ENCODE peak calls at places on chromosomes 16 and 17, in four cellular contexts. R, S, E and F are unnamed samples.

GRCh38 chr17:66347661-66348604 is 45.5 kb downstream of the PRKCA start:
- DNase-seq in R (peak; percentile 35), S (peak; percentile 57), E (no peak), F (peak; percentile 42)

GRCh38 chr17:41773190-41773588 is 13.3 kb downstream of the JUP start:
- DNase-seq in R (peak; percentile 91), S (peak; percentile 90), E (peak; percentile 87), F (peak; percentile 63)

GRCh38 chr16:15636392-15636873 is 6.5 kb downstream of the MARF1 start:
- DNase-seq in R (no peak), S (no peak), E (no peak), F (no peak)

GRCh38 chr17:67546578-67547527 is 169.8 kb downstream of the PITPNC1 start:
- DNase-seq in R (peak; percentile 24), S (peak; percentile 21), E (peak; percentile 87), F (peak; percentile 51)

GRCh38 chr16:17556276-17557052 is 85.7 kb upstream of the XYLT1 start:
- DNase-seq in R (peak; percentile 0), S (peak; percentile 25), E (no peak), F (no peak)

GRCh38 chr16:15513169-15513568 is 78.8 kb downstream of the BMERB1 start:
- DNase-seq in R (no peak), S (no peak), E (no peak), F (no peak)

GRCh38 chr17:382644-383533 is 30.3 kb upstream of the RPH3AL start:
- DNase-seq in R (peak; percentile 88), S (peak; percentile 82), E (no peak), F (no peak)

GRCh38 chr17:68775338-68775737 is 174.2 kb upstream of the FAM20A start:
- DNase-seq in R (no peak), S (no peak), E (no peak), F (no peak)

GRCh38 chr17:39929657-39930407 is 2.3 kb downstream of the LRRC3C start:
- DNase-seq in R (peak; percentile 63), S (peak; percentile 55), E (no peak), F (no peak)

GRCh38 chr16:65666132-65666869 is 544.4 kb upstream of the CDH11 start:
- DNase-seq in R (no peak), S (no peak), E (no peak), F (no peak)

GRCh38 chr16:81785138-81785924 is 6.2 kb downstream of the PLCG2 start:
- DNase-seq in R (no peak), S (no peak), E (no peak), F (no peak)

GRCh38 chr17:72661093-72661944 is 431.2 kb downstream of the SLC39A11 start:
- DNase-seq in R (no peak), S (no peak), E (no peak), F (no peak)
- TF ChIP-seq CTCF in R (peak; percentile 61), S (peak; percentile 23), E (no peak), F (no peak)

DNA sequence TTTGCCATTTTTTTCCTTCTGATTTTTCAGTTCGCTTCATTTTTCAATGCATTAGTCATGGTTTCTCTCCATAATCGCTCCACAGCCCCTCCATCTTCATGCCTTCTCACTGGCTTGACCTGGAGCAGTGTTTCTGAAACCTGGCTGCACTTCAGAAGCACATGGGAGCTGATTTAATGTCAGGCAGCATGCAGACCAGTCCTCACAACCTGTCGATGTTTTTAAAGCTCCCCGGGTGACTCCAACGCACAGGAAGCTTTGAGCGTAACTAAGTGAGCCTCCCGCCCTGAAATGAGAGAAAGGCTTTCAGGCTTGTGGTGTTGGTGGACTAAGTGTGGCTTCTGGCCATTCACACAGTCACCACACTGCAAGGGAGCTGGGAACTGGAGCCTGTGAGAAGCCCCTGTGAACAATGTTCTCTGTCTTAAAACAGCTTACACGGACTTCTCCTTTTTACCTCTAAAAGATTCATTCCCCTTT is 16.8 kb upstream of the DRG2 start:
- DNase-seq in R (peak; percentile 39), S (no peak), E (no peak), F (no peak)
- H3K4me3 ChIP-seq in R (peak overlapping the region; percentile 35), S (no peak overlapping the region), E (no peak overlapping the region), F (no peak overlapping the region)

DNA sequence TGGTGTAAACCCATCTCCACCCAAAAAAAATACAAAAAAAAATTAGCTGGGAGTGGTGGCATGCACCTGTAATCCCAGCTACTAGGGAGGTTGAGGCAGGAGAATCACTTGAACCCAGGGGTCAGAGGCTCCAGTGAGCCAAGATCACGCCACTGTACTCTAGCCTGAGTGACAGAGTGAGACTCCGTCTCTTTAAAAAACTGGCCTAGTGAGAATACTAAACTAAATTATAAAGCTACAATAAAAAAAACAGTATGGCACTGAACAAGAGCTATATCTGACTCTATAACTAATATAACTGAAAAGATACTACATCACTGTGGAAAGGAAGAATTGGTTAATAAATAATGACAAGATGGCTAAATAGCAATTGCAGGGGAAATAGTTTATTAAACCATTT is 6.4 kb downstream of the SMURF2 start:
- DNase-seq in R (no peak), S (no peak), E (no peak), F (no peak)
- H3K27ac ChIP-seq in R (no peak overlapping the region), S (no peak overlapping the region), E (no peak overlapping the region), F (no peak overlapping the region)

GRCh38 chr17:56679767-56680422 is 86.4 kb downstream of the NOG start:
- DNase-seq in R (peak; percentile 5), S (no peak), E (no peak), F (no peak)

GRCh38 chr17:56680676-56681075 is 87.2 kb downstream of the NOG start:
- DNase-seq in R (no peak), S (no peak), E (no peak), F (no peak)

GRCh38 chr17:56676807-56677206 is 83.3 kb downstream of the NOG start:
- DNase-seq in R (no peak), S (peak; percentile 18), E (no peak), F (no peak)

GRCh38 chr17:56678249-56679144 is 85.0 kb downstream of the NOG start:
- DNase-seq in R (no peak), S (no peak), E (no peak), F (no peak)

DNA sequence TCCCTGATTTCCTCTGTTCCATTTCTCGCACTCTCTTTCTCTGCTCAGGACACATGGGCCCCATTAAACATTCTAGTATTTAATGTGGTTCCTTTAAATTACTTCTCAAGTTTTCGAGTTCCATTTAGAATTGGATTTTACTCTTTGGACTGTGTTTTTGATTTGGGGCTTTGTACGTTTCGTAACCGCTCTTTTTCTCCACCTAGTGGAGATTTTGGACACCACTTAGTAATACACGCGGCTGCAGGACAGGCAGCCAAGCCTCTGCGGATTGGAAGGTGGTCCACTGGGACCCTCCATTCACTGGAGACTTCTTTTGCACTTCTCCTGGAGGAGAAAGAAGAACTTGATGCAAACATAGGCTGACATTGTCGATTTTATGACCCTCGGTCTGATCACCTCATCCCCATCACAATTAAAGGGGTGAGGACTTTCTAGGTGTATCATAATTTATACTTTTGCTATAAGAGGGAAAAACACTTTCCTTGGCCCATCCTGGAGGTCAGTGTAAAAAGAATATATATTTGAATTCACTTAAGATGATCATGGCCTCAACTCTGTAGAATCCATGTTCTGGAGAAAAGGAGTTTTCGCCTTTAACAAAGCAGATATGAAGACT is 85.8 kb downstream of the NOG start:
- DNase-seq in R (no peak), S (peak; percentile 23), E (no peak), F (no peak)
- TF ChIP-seq CTCF in R (peak; percentile 76), S (peak; percentile 66), E (peak; percentile 44), F (peak; percentile 16)

DNA sequence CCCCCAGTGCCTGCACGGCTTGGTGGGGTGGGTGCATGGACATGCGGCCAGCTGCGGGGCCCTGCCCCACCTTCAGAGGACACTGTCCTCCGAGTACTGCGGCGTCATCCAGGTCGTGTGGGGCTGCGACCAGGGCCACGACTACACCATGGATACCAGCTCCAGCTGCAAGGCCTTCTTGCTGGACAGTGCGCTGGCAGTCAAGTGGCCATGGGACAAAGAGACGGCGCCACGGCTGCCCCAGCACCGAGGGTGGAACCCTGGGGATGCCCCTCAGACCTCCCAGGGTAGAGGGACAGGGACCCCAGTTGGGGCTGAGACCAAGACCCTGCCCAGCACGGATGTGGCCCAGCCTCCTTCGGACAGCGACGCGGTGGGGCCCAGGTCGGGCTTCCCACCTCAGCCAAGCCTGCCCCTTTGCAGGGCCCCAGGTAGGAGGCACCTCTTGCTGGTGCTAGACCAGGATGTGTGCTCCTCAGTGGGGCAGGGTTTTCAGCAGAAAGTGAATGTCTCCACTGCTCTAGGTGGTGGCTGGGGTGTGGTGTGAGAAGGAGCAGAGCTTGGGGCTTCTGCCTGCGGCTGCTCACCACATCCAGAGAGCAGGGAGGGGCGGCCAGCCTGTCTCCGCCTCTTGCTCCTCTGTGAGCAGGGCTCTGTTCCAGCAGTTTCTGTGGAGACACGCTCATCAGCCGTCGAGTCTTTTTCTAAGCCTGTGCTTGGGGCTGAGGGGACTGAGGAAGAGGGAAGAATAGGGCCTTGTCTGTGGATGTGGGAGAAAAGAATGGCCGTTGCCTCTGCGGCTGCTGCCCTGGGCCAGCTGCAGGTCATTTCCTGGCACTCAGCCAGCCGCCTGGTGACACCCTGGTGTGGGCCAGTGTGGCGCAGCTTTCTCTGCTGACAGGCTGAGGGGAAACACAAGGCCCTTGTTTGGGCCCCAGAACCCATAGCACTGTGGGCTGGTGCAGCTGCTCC is 2.2 kb downstream of the ZNF276 start:
- DNase-seq in R (no peak), S (no peak), E (peak; percentile 45), F (no peak)
- H3K4me3 ChIP-seq in R (peak overlapping the region; percentile 70), S (peak overlapping the region; percentile 94), E (peak overlapping the region; percentile 66), F (peak overlapping the region; percentile 0)

DNA sequence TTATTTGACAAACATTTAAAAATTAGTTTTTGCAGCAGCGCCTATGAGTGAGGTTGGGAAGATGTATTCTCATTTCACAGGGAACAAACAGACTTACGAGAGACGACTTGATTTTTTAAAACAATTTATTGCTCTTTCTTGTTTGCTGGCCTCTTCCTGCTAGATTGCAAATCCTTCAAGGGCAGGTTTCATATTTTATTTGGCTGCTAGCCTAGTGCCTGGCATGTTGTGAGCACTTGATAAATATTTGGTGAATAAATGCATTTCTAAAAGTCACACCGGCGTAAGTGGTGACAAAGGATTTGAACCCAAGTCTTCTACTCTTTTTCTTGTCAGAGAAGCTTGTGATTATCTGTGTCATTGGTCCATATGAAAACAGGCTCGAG is 1.4 kb downstream of the WWP2 start:
- DNase-seq in R (no peak), S (no peak), E (no peak), F (no peak)
- H3K27ac ChIP-seq in R (no peak overlapping the region), S (no peak overlapping the region), E (peak overlapping the region; percentile 95), F (no peak overlapping the region)

GRCh38 chr17:6470146-6470718 is 26.0 kb downstream of the PIMREG start:
- DNase-seq in R (no peak), S (no peak), E (no peak), F (no peak)
- TF ChIP-seq CTCF in R (no peak), S (no peak), E (no peak), F (no peak)